ENCODE peak calls at places on chromosomes 1 and 21, in five cellular contexts. U is K562, V is GM12878, G is HepG2, F is H1. M is an unnamed sample.
A peak's percentile ranks its signal among the peaks of the same experiment; 100 is the strongest.

GRCh38 chr1:32321712-32322291 is 14.2 kb downstream of the MARCKSL1 start:
- DNase-seq in G (peak; percentile 86), F (no peak), U (no peak), V (no peak), M (no peak)

GRCh38 chr1:228105269-228105995 is 2.3 kb upstream of the C1orf35 start:
- DNase-seq in F (no peak), U (no peak), G (no peak), V (no peak), M (no peak)

GRCh38 chr1:93652335-93652949 is 29.2 kb downstream of the BCAR3 start:
- DNase-seq in F (no peak), G (no peak), V (no peak), U (no peak), M (no peak)

GRCh38 chr1:187433598-187433997 is 604.8 kb downstream of the PLA2G4A start:
- DNase-seq in U (no peak), V (no peak), G (no peak), F (no peak), M (no peak)

GRCh38 chr21:36863260-36863659 is 103.2 kb downstream of the HLCS start:
- DNase-seq in U (no peak), F (no peak), V (no peak), G (peak; percentile 29), M (no peak)

GRCh38 chr1:244068563-244068962 is 17.5 kb downstream of the ZBTB18 start:
- DNase-seq in G (no peak), F (no peak), V (no peak), U (no peak), M (no peak)

GRCh38 chr1:117060441-117061317 is 553 bp downstream of the TTF2 start:
- DNase-seq in F (no peak), U (peak; percentile 66), G (peak; percentile 38), V (peak; percentile 31), M (peak; percentile 21)

GRCh38 chr1:65174585-65174984 is 26.6 kb downstream of the AK4 start:
- DNase-seq in F (no peak), V (peak; percentile 84), U (no peak), G (no peak), M (peak; percentile 70)

GRCh38 chr1:11158720-11159321 is 30.3 kb upstream of the ANGPTL7 start:
- DNase-seq in U (no peak), F (no peak), V (no peak), G (no peak), M (no peak)

GRCh38 chr1:199064971-199065370 is 426.1 kb downstream of the PTPRC start:
- DNase-seq in G (no peak), U (no peak), F (no peak), V (no peak), M (no peak)

GRCh38 chr21:32941263-32941662 is 84.5 kb upstream of the OLIG2 start:
- DNase-seq in U (no peak), G (no peak), F (no peak), V (no peak), M (no peak)

GRCh38 chr1:111275079-111275478 is 15.6 kb upstream of the CHIA start:
- DNase-seq in V (no peak), F (no peak), G (no peak), U (no peak), M (no peak)

GRCh38 chr1:33364578-33364945 is 43.7 kb upstream of the A3GALT2 start:
- DNase-seq in F (no peak), V (no peak), U (no peak), G (no peak), M (no peak)

GRCh38 chr1:46248122-46248920 is 758 bp downstream of the RAD54L start:
- DNase-seq in U (peak; percentile 74), G (peak; percentile 62), V (no peak), F (no peak), M (peak; percentile 48)

GRCh38 chr1:108670131-108670773 is 9.4 kb upstream of the HENMT1 start:
- DNase-seq in G (no peak), U (no peak), F (no peak), V (no peak), M (no peak)

GRCh38 chr1:246582301-246583055 is 16.2 kb downstream of the CNST start:
- DNase-seq in U (peak; percentile 42), F (no peak), V (no peak), G (peak; percentile 51), M (no peak)

GRCh38 chr1:200029035-200029623 is 1.6 kb downstream of the NR5A2 start:
- DNase-seq in V (no peak), G (no peak), F (no peak), U (no peak), M (peak; percentile 4)

GRCh38 chr1:58861510-58861909 is 77.7 kb upstream of the JUN start:
- DNase-seq in F (no peak), G (no peak), U (no peak), V (no peak), M (no peak)

GRCh38 chr1:64505232-64505943 is 35.5 kb downstream of the CACHD1 start:
- DNase-seq in G (no peak), U (peak; percentile 87), F (no peak), V (no peak), M (no peak)

GRCh38 chr1:162404550-162405160 is 7.3 kb downstream of the SH2D1B start:
- DNase-seq in F (no peak), U (no peak), V (no peak), G (no peak), M (no peak)

GRCh38 chr1:109281680-109282496 is 1.1 kb downstream of the PSRC1 start:
- DNase-seq in G (no peak), U (no peak), V (no peak), F (no peak), M (no peak)

DNA sequence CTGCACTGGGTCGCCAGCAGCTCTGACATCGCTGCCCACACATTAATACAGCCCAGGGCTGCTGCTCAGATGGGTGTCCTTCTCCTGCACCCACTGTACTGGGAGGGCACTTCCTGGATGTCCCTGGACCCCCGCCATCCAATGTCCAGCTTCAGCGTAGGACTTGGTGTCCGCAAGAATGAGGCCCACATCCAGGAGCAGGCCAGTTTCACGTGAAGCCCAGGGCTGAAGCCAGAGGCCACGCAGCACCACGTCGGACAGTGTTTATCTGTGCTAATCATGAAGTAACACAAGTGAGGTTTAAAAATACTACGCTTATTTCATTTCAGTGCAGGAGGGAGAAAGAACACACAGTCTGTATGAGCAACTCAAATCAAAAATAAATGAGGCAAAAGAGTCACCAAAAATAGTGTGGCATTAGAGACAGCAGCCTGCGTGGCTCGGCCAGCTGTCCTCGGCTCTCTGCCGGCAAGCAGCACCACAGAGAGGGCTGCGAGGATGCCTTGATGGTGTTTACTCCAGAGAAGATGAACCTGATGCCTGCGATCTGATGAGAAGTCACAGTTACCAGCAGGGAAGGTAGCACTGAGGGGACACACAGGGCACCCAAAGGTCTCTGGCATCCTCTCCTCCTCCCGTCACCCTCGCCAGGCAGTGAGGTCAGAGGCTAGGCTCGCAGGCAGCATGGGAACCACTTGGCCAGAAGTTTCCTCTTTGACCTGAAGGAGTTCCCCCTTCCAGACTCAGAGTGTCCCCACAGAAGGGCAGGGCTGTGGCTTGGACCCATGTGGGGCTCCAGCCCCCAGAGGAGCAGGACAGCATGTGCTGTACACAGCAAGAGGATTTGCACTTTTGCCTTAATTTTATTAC is 22.1 kb upstream of the NPHP4 start:
- DNase-seq in U (no peak), F (no peak), V (no peak), G (no peak), M (no peak)
- TF ChIP-seq ZNF274 in U (no peak), F (no peak), V (no peak), G (no peak), M (no peak)

GRCh38 chr21:44752701-44753235 is 41.4 kb upstream of the TSPEAR start:
- DNase-seq in G (no peak), U (no peak), F (no peak), V (no peak), M (peak; percentile 39)
- H2AFZ ChIP-seq in G (no peak overlapping the region), U (no peak overlapping the region), F (no peak overlapping the region), V (no peak overlapping the region), M (no peak overlapping the region)

GRCh38 chr1:234619071-234619480 is 9.1 kb upstream of the IRF2BP2 start:
- DNase-seq in V (no peak), F (no peak), U (no peak), G (no peak), M (no peak)

GRCh38 chr1:234617135-234617985 is 7.4 kb upstream of the IRF2BP2 start:
- DNase-seq in V (no peak), G (no peak), U (no peak), F (no peak), M (no peak)

GRCh38 chr1:234616644-234617043 is 6.7 kb upstream of the IRF2BP2 start:
- DNase-seq in V (no peak), G (peak; percentile 74), F (no peak), U (no peak), M (no peak)

GRCh38 chr1:234618726-234619049 is 8.7 kb upstream of the IRF2BP2 start:
- DNase-seq in F (no peak), V (no peak), G (no peak), U (no peak), M (no peak)

DNA sequence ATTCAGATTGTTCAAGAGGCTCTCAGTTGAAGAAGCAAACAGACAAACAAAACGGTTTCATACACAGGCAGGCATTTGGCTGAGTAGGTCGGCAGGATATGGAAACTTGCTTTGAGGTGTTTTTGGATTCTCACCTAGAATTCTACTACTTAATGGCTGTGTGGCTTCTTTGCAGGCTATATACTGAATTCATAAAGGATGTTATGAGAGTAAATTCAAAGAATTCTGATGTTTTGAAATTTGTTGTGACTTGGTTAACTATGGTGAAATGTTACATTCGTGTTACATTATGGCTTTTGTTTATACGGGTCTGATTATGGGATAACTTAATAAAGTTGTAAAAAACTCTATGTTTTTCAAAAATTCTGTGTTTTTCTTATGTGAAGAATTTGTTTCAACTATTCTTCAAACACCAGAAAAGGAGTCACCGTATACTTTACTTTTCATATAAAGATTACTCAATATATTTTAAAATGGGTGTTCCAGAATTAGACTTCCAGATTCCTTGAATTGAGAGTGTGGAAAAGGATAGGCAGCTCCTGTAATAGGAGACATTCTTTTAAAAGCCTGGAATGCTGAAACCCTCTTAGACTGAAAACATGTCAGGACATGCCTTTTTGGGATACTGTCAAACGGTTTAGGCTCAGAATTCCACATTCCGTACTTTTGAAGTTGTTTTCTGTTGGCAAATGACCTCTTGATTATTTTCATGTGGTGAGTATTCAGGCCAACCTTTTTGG is 8.2 kb upstream of the IRF2BP2 start:
- DNase-seq in F (no peak), G (peak; percentile 79), U (no peak), V (no peak), M (no peak)
- TF ChIP-seq ZNF274 in F (no peak), G (no peak), U (no peak), V (no peak), M (no peak)

GRCh38 chr1:179744401-179745130 is 1.5 kb downstream of the FAM163A start:
- DNase-seq in G (no peak), U (no peak), F (no peak), V (no peak), M (no peak)

GRCh38 chr1:179745131-179745611 is 2.1 kb downstream of the FAM163A start:
- DNase-seq in V (no peak), F (no peak), U (no peak), G (no peak), M (no peak)

GRCh38 chr1:179743679-179744400 is 749 bp downstream of the FAM163A start:
- DNase-seq in U (no peak), V (no peak), F (no peak), G (no peak), M (no peak)

GRCh38 chr1:179742717-179743678 is at the start of gene FAM163A:
- DNase-seq in V (no peak), G (no peak), F (no peak), U (no peak), M (no peak)

GRCh38 chr1:179742291-179742690 is 800 bp upstream of the FAM163A start:
- DNase-seq in V (no peak), U (no peak), G (no peak), F (no peak), M (no peak)
- H2AFZ ChIP-seq in V (no peak overlapping the region), U (no peak overlapping the region), G (no peak overlapping the region), F (peak overlapping the region; percentile 86), M (no peak overlapping the region)

M was measured in HCT116.